ENCODE peak calls at places on chromosomes 4 and X, in seven cellular contexts. X is germinal center; K is heart right ventricle; C is head of caudate nucleus; D is activated CD4-positive, alpha-beta T cell treated with anti-CD3 and anti-CD28 coated beads, Interleukin-2, amount 50 U/mL, for 1 hour; F is PC-9; V is iris pigment epithelial cell. B is an unnamed sample.

GRCh38 chr4:150033937-150034336 is 44.3 kb upstream of the DCLK2 start:
- DNase-seq in C (no peak), V (peak; percentile 49), D (no peak), K (no peak), X (no peak), F (no peak), B (peak; percentile 6)

GRCh38 chr4:176784816-176785215 is 7.9 kb downstream of the VEGFC start:
- DNase-seq in F (no peak), X (no peak), V (peak; percentile 62), D (no peak), K (no peak), C (no peak), B (no peak)

GRCh38 chrX:16786791-16787735 is 797 bp downstream of the TXLNG start:
- DNase-seq in D (peak; percentile 21), F (peak; percentile 11), K (peak; percentile 18), V (peak; percentile 23), C (peak; percentile 33), X (peak; percentile 23), B (no peak)

GRCh38 chr4:38387348-38387747 is 276.7 kb upstream of the KLF3 start:
- DNase-seq in X (no peak), D (no peak), C (no peak), F (no peak), K (peak; percentile 26), V (peak; percentile 86), B (no peak)

GRCh38 chrX:41666251-41666650 is 22.5 kb upstream of the GPR34 start:
- DNase-seq in D (no peak), V (peak; percentile 63), K (no peak), C (no peak), X (no peak), F (no peak), B (no peak)

GRCh38 chr4:15714141-15714540 is 11.3 kb downstream of the BST1 start:
- DNase-seq in F (no peak), K (no peak), V (no peak), C (no peak), X (no peak), D (no peak), B (no peak)

GRCh38 chr4:3524920-3525319 is 7.3 kb downstream of the LRPAP1 start:
- DNase-seq in D (no peak), X (no peak), F (no peak), C (no peak), V (no peak), K (no peak), B (no peak)

GRCh38 chrX:72258174-72258573 is 18.9 kb downstream of the RPS4X start:
- DNase-seq in K (no peak), V (peak; percentile 85), X (no peak), D (no peak), F (no peak), C (no peak), B (no peak)

GRCh38 chrX:9337056-9337455 is 127.8 kb upstream of the TBL1X start:
- DNase-seq in K (no peak), F (no peak), X (no peak), V (peak; percentile 73), C (peak; percentile 51), D (no peak), B (no peak)

GRCh38 chrX:3006500-3006899 is at the start of gene ARSH:
- DNase-seq in C (no peak), K (no peak), V (no peak), D (no peak), X (no peak), F (no peak), B (no peak)

GRCh38 chr4:110211007-110211769 is 12.8 kb upstream of the ELOVL6 start:
- DNase-seq in K (no peak), C (no peak), F (no peak), D (peak; percentile 12), X (peak; percentile 41), V (peak; percentile 65), B (no peak)

GRCh38 chr4:53840643-53841042 is 223.8 kb downstream of the CHIC2 start:
- DNase-seq in F (no peak), C (no peak), X (no peak), D (no peak), K (no peak), V (peak; percentile 84), B (no peak)

GRCh38 chr4:113457886-113458285 is 303.7 kb downstream of the CAMK2D start:
- DNase-seq in V (peak; percentile 65), C (no peak), X (no peak), D (no peak), F (no peak), K (no peak), B (no peak)

GRCh38 chr4:176273741-176274140 is 4.7 kb upstream of the ASB5 start:
- DNase-seq in C (no peak), X (no peak), D (no peak), F (no peak), V (no peak), K (no peak), B (no peak)

GRCh38 chr4:133151681-133152329 is 2.7 kb downstream of the PCDH10 start:
- DNase-seq in X (no peak), C (peak; percentile 82), F (no peak), D (no peak), V (no peak), K (no peak), B (no peak)

GRCh38 chr4:76012388-76012801 is 5.1 kb upstream of the CXCL9 start:
- DNase-seq in D (no peak), V (peak; percentile 20), X (no peak), F (no peak), C (no peak), K (no peak), B (no peak)

GRCh38 chrX:105696870-105697269 is 125.5 kb upstream of the NRK start:
- DNase-seq in D (no peak), F (no peak), K (no peak), V (no peak), C (no peak), X (no peak), B (no peak)

GRCh38 chr4:113469926-113470325 is 291.6 kb downstream of the CAMK2D start:
- DNase-seq in F (no peak), K (no peak), D (no peak), V (no peak), X (no peak), C (no peak), B (no peak)

GRCh38 chr4:186781032-186781917 is 57.6 kb upstream of the FAT1 start:
- DNase-seq in K (no peak), V (peak; percentile 93), F (no peak), C (no peak), X (no peak), D (no peak), B (peak; percentile 80)